ENCODE peak calls at places on chromosome 6, in eight cellular contexts. U is adrenal gland; X is activated CD8-positive, alpha-beta memory T cell treated with anti-CD3 and anti-CD28 coated beads, Interleukin-2, amount 10 ng/mL, durations not matched to agents 7 days and 5 days; W is activated CD4-positive, alpha-beta T cell treated with anti-CD3 and anti-CD28 coated beads, Interleukin-2, amount 50 U/mL, for 1 hour; N is brain microvascular endothelial cell; Y is NT2/D1; H is activated T-helper 1 cell treated with Interleukin-2 at 50 U/mL for 16 hours; G is CD14-positive monocyte. T is an unnamed sample.

GRCh38 chr6:154865291-154865690 is 129.8 kb upstream of the TIAM2 start:
- DNase-seq in U (no peak), X (no peak), W (no peak), N (peak), Y (no peak), H (no peak), G (no peak), T (no peak)

GRCh38 chr6:137039010-137039409 is 5.8 kb downstream of the IL20RA start:
- DNase-seq in U (no peak), X (no peak), W (no peak), N (no peak), Y (no peak), H (no peak), G (no peak), T (no peak)

GRCh38 chr6:56959938-56960337 is 5.0 kb downstream of the BEND6 start:
- DNase-seq in U (no peak), X (no peak), W (no peak), N (no peak), Y (no peak), H (no peak), G (no peak), T (no peak)

GRCh38 chr6:149248688-149249369 is 68.7 kb upstream of the TAB2 start:
- DNase-seq in U (no peak), X (no peak), W (peak), N (no peak), Y (no peak), H (no peak), G (peak), T (no peak)

GRCh38 chr6:110858562-110859214 is 15.9 kb upstream of the AMD1 start:
- DNase-seq in U (no peak), X (no peak), W (no peak), N (no peak), Y (no peak), H (no peak), G (no peak), T (no peak)

GRCh38 chr6:56842602-56843475 is 112.1 kb upstream of the BEND6 start:
- DNase-seq in U (no peak), X (no peak), W (no peak), N (peak), Y (peak), H (no peak), G (peak), T (no peak)

GRCh38 chr6:20846602-20847028 is 312.4 kb downstream of the CDKAL1 start:
- DNase-seq in U (no peak), X (peak), W (no peak), N (peak), Y (no peak), H (no peak), G (no peak), T (no peak)

GRCh38 chr6:19325335-19325789 is 511.8 kb upstream of the ID4 start:
- DNase-seq in U (no peak), X (no peak), W (no peak), N (no peak), Y (no peak), H (no peak), G (no peak), T (no peak)

GRCh38 chr6:87919416-87919815 is 128.2 kb upstream of the SPACA1 start:
- DNase-seq in U (no peak), X (no peak), W (no peak), N (no peak), Y (no peak), H (no peak), G (no peak), T (no peak)

GRCh38 chr6:119207973-119208725 is 129.7 kb upstream of the FAM184A start:
- DNase-seq in U (no peak), X (no peak), W (no peak), N (peak), Y (no peak), H (no peak), G (no peak), T (no peak)

GRCh38 chr6:25004357-25004756 is 68.6 kb upstream of the RIPOR2 start:
- DNase-seq in U (no peak), X (no peak), W (no peak), N (no peak), Y (no peak), H (no peak), G (no peak), T (no peak)

GRCh38 chr6:156957931-156958547 is 180.9 kb downstream of the ARID1B start:
- DNase-seq in U (no peak), X (no peak), W (no peak), N (no peak), Y (no peak), H (no peak), G (no peak), T (no peak)

T was measured in ovary.